ENCODE peak calls at places on chromosomes 2 and 18, in five cellular contexts. T is GM10248, N is dorsolateral prefrontal cortex, H is NCI-H510A, E is skeletal muscle cell. V is an unnamed sample.

GRCh38 chr2:193377789-193378188 is 1183.1 kb upstream of the TMEFF2 start:
- DNase-seq in N (no peak), T (no peak), E (no peak), H (no peak), V (no peak)

GRCh38 chr2:153163055-153163454 is 315.5 kb downstream of the RPRM start:
- DNase-seq in H (peak), T (peak), E (no peak), N (no peak), V (no peak)

GRCh38 chr2:232142049-232142448 is 180.5 kb downstream of the DIS3L2 start:
- DNase-seq in E (no peak), N (no peak), T (no peak), H (no peak), V (no peak)

GRCh38 chr2:10524341-10524740 is 76.2 kb upstream of the ODC1 start:
- DNase-seq in T (no peak), H (no peak), E (no peak), N (peak), V (no peak)

GRCh38 chr2:180184506-180184905 is 177.4 kb upstream of the CWC22 start:
- DNase-seq in N (no peak), T (no peak), H (no peak), E (peak), V (no peak)

GRCh38 chr2:10533811-10534321 is 85.7 kb upstream of the ODC1 start:
- DNase-seq in T (no peak), E (no peak), H (no peak), N (no peak), V (no peak)

GRCh38 chr18:54392621-54393023 is 34.9 kb downstream of the C18orf54 start:
- DNase-seq in N (no peak), E (no peak), H (no peak), T (peak), V (no peak)

GRCh38 chr2:20050712-20051517 is 513 bp downstream of the LAPTM4A start:
- DNase-seq in E (no peak), T (peak), H (peak), N (no peak), V (peak)

GRCh38 chr18:49023281-49023937 is 72.6 kb upstream of the SMAD7 start:
- DNase-seq in E (no peak), H (no peak), N (peak), T (no peak), V (no peak)

GRCh38 chr2:215431290-215431689 is 4.6 kb downstream of the FN1 start:
- DNase-seq in E (no peak), H (no peak), T (no peak), N (no peak), V (no peak)

GRCh38 chr2:74464406-74464805 is 776 bp downstream of the MOGS start:
- DNase-seq in E (no peak), H (no peak), N (no peak), T (no peak), V (no peak)

GRCh38 chr2:144166743-144167142 is 353.2 kb downstream of the ZEB2 start:
- DNase-seq in T (no peak), E (no peak), H (no peak), N (no peak), V (no peak)

GRCh38 chr2:14720319-14720718 is 87.8 kb downstream of the LRATD1 start:
- DNase-seq in N (no peak), T (no peak), E (no peak), H (no peak), V (no peak)

GRCh38 chr2:195411219-195411687 is 245.8 kb upstream of the SLC39A10 start:
- DNase-seq in E (no peak), T (no peak), N (no peak), H (no peak), V (no peak)

GRCh38 chr2:241040081-241040803 is 41.8 kb downstream of the SNED1 start:
- DNase-seq in T (no peak), E (no peak), H (no peak), N (no peak), V (no peak)

GRCh38 chr2:156695020-156695419 is 258.8 kb downstream of the GPD2 start:
- DNase-seq in H (no peak), E (no peak), T (no peak), N (no peak), V (no peak)

GRCh38 chr2:241390301-241391206 is 34.5 kb downstream of the FARP2 start:
- DNase-seq in N (no peak), E (no peak), H (no peak), T (peak), V (no peak)

GRCh38 chr2:170253721-170254230 is 75.8 kb downstream of the MYO3B start:
- DNase-seq in E (no peak), H (no peak), N (no peak), T (no peak), V (no peak)

GRCh38 chr2:42944744-42945415 is 152.5 kb upstream of the HAAO start:
- DNase-seq in H (no peak), N (no peak), E (no peak), T (no peak), V (no peak)

GRCh38 chr2:155846249-155846648 is 486.3 kb downstream of the NR4A2 start:
- DNase-seq in H (no peak), E (no peak), N (no peak), T (no peak), V (no peak)

GRCh38 chr2:317501-318424 is 29.9 kb upstream of the ALKAL2 start:
- DNase-seq in E (peak), N (no peak), T (peak), H (no peak), V (no peak)

GRCh38 chr2:160411167-160411566 is 82.4 kb downstream of the RBMS1 start:
- DNase-seq in N (no peak), T (no peak), E (no peak), H (no peak), V (no peak)

GRCh38 chr2:69603146-69603743 is 40.3 kb downstream of the AAK1 start:
- DNase-seq in E (no peak), N (no peak), T (no peak), H (no peak), V (no peak)

GRCh38 chr18:27600245-27600644 is 415.1 kb upstream of the CHST9 start:
- DNase-seq in H (no peak), T (no peak), N (no peak), E (no peak), V (no peak)

GRCh38 chr2:67013821-67014220 is 383.3 kb upstream of the ETAA1 start:
- DNase-seq in T (no peak), E (no peak), N (no peak), H (no peak), V (no peak)

GRCh38 chr2:205834776-205835175 is 152.5 kb downstream of the NRP2 start:
- DNase-seq in N (no peak), H (no peak), E (no peak), T (no peak), V (no peak)

GRCh38 chr18:9701604-9702324 is 6.3 kb upstream of the RAB31 start:
- DNase-seq in E (no peak), N (no peak), H (no peak), T (no peak), V (no peak)

GRCh38 chr18:72206814-72207213 is 337.3 kb downstream of the CBLN2 start:
- DNase-seq in N (no peak), E (no peak), H (no peak), T (no peak), V (no peak)

GRCh38 chr2:12223732-12224131 is 477.3 kb downstream of the LPIN1 start:
- DNase-seq in E (no peak), H (no peak), T (no peak), N (no peak), V (no peak)

GRCh38 chr2:63842149-63843061 is 709 bp downstream of the UGP2 start:
- DNase-seq in N (no peak), E (peak), T (no peak), H (peak), V (no peak)

GRCh38 chr2:121189011-121189410 is 96.0 kb downstream of the TFCP2L1 start:
- DNase-seq in T (no peak), E (no peak), H (no peak), N (no peak), V (no peak)

GRCh38 chr2:220188031-220188430 is 560.6 kb downstream of the SLC4A3 start:
- DNase-seq in N (no peak), H (no peak), T (no peak), E (peak), V (no peak)

GRCh38 chr2:85710687-85711577 is 16.8 kb downstream of the GNLY start:
- DNase-seq in T (no peak), E (no peak), N (no peak), H (peak), V (no peak)

GRCh38 chr2:237431372-237431771 is 17.4 kb upstream of the COL6A3 start:
- DNase-seq in H (no peak), E (peak), T (no peak), N (no peak), V (no peak)

GRCh38 chr2:66684289-66684688 is 249.4 kb downstream of the MEIS1 start:
- DNase-seq in H (no peak), T (no peak), E (no peak), N (no peak), V (no peak)

GRCh38 chr2:20141056-20141762 is 83.7 kb downstream of the SDC1 start:
- DNase-seq in H (no peak), N (no peak), T (no peak), E (peak), V (no peak)

GRCh38 chr2:99878951-99879350 is 263.4 kb downstream of the AFF3 start:
- DNase-seq in E (no peak), T (no peak), N (no peak), H (no peak), V (no peak)

GRCh38 chr2:144663217-144663616 is 143.3 kb upstream of the ZEB2 start:
- DNase-seq in E (no peak), T (no peak), H (no peak), N (no peak), V (no peak)

GRCh38 chr2:47493317-47493716 is 90.4 kb downstream of the MSH2 start:
- DNase-seq in H (no peak), N (no peak), T (no peak), E (no peak), V (no peak)

V was measured in substantia nigra.